ENCODE peak calls at places on chromosomes 13 and 19, in five cellular contexts. A, F, P, T and K are unnamed samples.

GRCh38 chr13:46761866-46762265 is 35.1 kb downstream of the ESD start:
- DNase-seq in P (no peak), A (no peak), T (no peak), F (no peak), K (no peak)

GRCh38 chr13:87820221-87820620 is 149.1 kb downstream of the SLITRK5 start:
- DNase-seq in P (no peak), A (no peak), T (no peak), F (no peak), K (no peak)

GRCh38 chr19:49017666-49018351 is 918 bp upstream of the LHB start:
- DNase-seq in P (peak; percentile 71), T (peak; percentile 74), A (peak; percentile 36), F (no peak), K (peak; percentile 87)

GRCh38 chr19:48632692-48633147 is 4.5 kb downstream of the DBP start:
- DNase-seq in T (no peak), A (no peak), F (no peak), P (no peak), K (peak; percentile 42)

GRCh38 chr13:62278271-62278670 is 862.6 kb upstream of the PCDH20 start:
- DNase-seq in F (no peak), P (no peak), A (no peak), T (no peak), K (no peak)

GRCh38 chr19:19657397-19657783 is 6.1 kb downstream of the ATP13A1 start:
- DNase-seq in A (no peak), T (no peak), P (no peak), F (no peak), K (no peak)

GRCh38 chr19:45446295-45446694 is 21.5 kb upstream of the FOSB start:
- DNase-seq in F (no peak), T (no peak), A (no peak), P (no peak), K (no peak)

GRCh38 chr19:41758846-41759245 is 3.5 kb downstream of the CEACAM6 start:
- DNase-seq in P (no peak), A (no peak), F (no peak), T (no peak), K (no peak)

GRCh38 chr19:10388957-10389356 is 8.6 kb upstream of the TYK2 start:
- DNase-seq in A (peak; percentile 88), P (peak; percentile 90), T (peak; percentile 63), F (no peak), K (peak; percentile 97)

GRCh38 chr19:41575998-41576397 is at the start of gene CEACAM21:
- DNase-seq in P (no peak), A (peak; percentile 52), T (no peak), F (peak; percentile 40), K (no peak)

GRCh38 chr19:38483016-38483630 is 49.6 kb downstream of the RYR1 start:
- DNase-seq in F (no peak), A (no peak), T (no peak), P (no peak), K (no peak)

GRCh38 chr13:21917046-21918010 is 246.5 kb downstream of the FGF9 start:
- DNase-seq in A (no peak), P (no peak), T (no peak), F (no peak), K (no peak)

GRCh38 chr19:6587998-6588507 is 2.9 kb downstream of the CD70 start:
- DNase-seq in F (no peak), A (no peak), T (peak; percentile 18), P (no peak), K (no peak)

GRCh38 chr19:13234518-13234917 is 84.3 kb downstream of the IER2 start:
- DNase-seq in F (no peak), T (peak; percentile 92), P (peak; percentile 44), A (peak; percentile 18), K (peak; percentile 87)

GRCh38 chr19:23343434-23344010 is 51.7 kb downstream of the ZNF91 start:
- DNase-seq in A (no peak), P (no peak), T (no peak), F (no peak), K (no peak)

GRCh38 chr19:39582891-39583625 is 19.3 kb upstream of the LGALS13 start:
- DNase-seq in A (no peak), T (no peak), P (no peak), F (no peak), K (no peak)

GRCh38 chr13:30172593-30173300 is 134.6 kb downstream of the KATNAL1 start:
- DNase-seq in P (no peak), T (no peak), A (no peak), F (no peak), K (no peak)

GRCh38 chr13:68378294-68378693 is 1148.2 kb upstream of the PCDH9 start:
- DNase-seq in P (no peak), T (no peak), F (no peak), A (no peak), K (no peak)

GRCh38 chr19:34282611-34283519 is 28.5 kb downstream of the GARRE1 start:
- DNase-seq in F (no peak), T (no peak), A (no peak), P (no peak), K (no peak)

GRCh38 chr13:46675016-46675415 is 121.9 kb downstream of the ESD start:
- DNase-seq in F (no peak), T (no peak), A (no peak), P (no peak), K (no peak)

GRCh38 chr13:46605089-46605488 is 52.1 kb downstream of the LRCH1 start:
- DNase-seq in P (no peak), F (no peak), A (no peak), T (no peak), K (no peak)

GRCh38 chr13:33017410-33017929 is 1.2 kb downstream of the KL start:
- DNase-seq in A (peak; percentile 48), F (no peak), T (peak; percentile 8), P (peak; percentile 39), K (peak; percentile 76)

GRCh38 chr13:80297094-80297493 is 43.8 kb downstream of the SPRY2 start:
- DNase-seq in P (no peak), F (no peak), A (no peak), T (no peak), K (peak; percentile 57)

GRCh38 chr13:88919970-88920628 is 1248.9 kb downstream of the SLITRK5 start:
- DNase-seq in T (no peak), A (no peak), P (no peak), F (no peak), K (no peak)

GRCh38 chr13:52677823-52678222 is 25.2 kb downstream of the SUGT1 start:
- DNase-seq in F (no peak), A (no peak), P (no peak), T (peak; percentile 4), K (no peak)

GRCh38 chr13:34751492-34751891 is 190.6 kb upstream of the NBEA start:
- DNase-seq in A (no peak), P (no peak), F (no peak), T (no peak), K (no peak)

GRCh38 chr19:6412111-6412999 is 12.3 kb downstream of the KHSRP start:
- DNase-seq in T (peak; percentile 62), A (no peak), P (peak; percentile 67), F (no peak), K (peak; percentile 94)

GRCh38 chr13:49833402-49833801 is 40.9 kb upstream of the KPNA3 start:
- DNase-seq in A (no peak), P (no peak), F (no peak), T (no peak), K (no peak)

DNA sequence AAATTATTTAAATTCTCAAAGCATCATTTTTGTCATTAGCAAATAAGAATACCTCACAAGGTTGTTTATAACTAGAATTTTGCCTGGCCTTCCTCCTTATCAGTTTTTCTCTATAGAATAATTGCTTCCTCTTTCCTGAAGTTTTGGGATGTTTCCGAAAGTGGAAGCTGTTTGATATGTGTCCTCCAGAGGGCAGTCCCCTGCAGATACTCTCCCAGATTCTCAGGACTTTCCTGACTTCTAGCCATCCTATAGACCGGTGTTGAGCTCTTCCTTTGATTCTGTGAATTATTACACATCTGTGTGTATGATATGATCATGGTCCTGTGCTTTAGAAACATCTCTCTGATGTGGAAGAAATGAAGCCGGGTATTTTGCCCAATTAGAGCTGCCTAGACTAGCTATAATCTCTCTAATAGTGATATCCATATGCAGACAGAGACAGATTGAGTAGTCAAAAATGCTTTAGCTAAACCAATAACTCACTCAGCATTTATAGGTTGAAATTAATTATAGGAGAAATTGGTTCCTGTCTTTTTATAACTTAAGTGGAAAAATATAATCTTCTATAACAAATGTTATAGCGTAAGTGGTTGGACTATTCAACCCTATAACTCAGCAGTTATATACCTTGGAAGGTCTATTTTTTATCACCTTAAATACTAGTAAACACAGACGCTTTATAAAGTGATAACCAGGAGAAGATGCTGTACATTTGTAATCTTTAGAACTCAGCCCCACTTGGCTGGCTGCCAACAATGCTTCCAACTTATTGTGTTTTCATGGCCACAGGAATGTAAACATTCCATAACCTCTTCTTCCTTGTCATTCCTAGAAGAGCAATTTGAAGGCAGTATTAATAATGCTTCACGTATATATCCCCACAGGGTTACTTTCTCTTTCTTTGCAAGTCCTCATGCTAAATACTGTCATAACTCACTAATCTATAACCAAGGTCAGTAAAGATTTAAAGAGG is 201.0 kb upstream of the RXFP2 start:
- DNase-seq in P (peak; percentile 37), F (no peak), A (no peak), T (peak; percentile 10), K (no peak)
- TF ChIP-seq CTCF in P (peak; percentile 71), F (peak; percentile 42), A (peak; percentile 63), T (no peak), K (peak; percentile 87)

GRCh38 chr19:16254851-16255408 is 57.2 kb downstream of the AP1M1 start:
- DNase-seq in T (no peak), P (no peak), A (no peak), F (no peak), K (no peak)
- H3K4me1 ChIP-seq in T (peaks cover 24% of the 10 kb centered on the region), P (peaks cover 4% of the 10 kb centered on the region), A (peaks cover 33% of the 10 kb centered on the region), F (peaks cover 15% of the 10 kb centered on the region), K (no peaks in the 10 kb centered on the region)

DNA sequence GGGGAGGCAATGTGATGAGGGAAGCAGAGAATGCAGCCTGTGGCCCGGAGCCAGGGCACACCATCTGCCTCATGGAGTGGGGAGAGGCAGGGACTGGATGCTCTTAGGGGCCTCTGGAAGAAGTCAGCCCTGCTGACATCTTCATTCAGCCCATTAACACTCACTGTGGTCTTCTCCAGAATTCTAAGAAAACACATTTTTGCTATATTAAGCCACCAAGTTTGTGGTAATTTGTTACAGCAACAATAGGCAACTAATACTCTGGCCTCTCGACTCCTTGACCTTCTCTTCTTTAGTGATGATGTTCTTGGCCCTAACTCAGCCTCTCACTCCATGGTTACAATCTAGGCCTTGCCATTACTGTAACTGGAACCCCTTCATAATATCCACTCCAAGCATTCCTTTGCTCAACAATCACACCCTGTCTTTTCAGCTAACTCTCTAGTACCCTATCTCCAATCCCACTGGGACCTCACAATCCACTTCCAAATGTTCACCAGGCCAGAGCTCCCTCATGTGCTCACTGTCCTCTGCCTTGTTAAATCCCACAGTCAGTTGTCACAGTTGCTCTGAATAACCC is 98.5 kb downstream of the MIPEP start:
- DNase-seq in P (no peak), F (no peak), T (no peak), A (no peak), K (no peak)
- H3K9me3 ChIP-seq in P (no peaks in the 10 kb centered on the region), F (no peaks in the 10 kb centered on the region), T (no peaks in the 10 kb centered on the region), A (no peaks in the 10 kb centered on the region), K (no peaks in the 10 kb centered on the region)

DNA sequence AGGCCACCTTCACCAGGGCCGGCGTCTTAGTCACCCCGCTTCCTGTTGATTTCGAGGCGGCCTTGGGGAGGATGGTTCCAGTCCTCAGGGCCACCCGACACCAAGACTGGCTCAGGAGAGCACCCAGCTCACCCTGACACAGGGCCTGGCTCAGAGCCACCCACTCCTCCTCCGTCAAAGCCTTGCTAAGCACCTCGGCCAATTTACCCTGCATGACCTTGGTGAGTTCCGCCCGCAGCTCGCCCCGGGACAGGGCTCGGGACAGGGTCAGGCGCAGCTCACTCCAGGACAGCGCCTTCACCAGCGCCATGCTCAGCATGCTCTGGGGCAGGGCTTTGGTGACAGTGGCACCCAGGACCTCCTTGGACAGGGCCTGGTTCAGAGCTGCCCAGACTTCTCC is 9.8 kb downstream of the IQCN start:
- DNase-seq in F (no peak), T (no peak), A (no peak), P (no peak), K (no peak)
- TF ChIP-seq CTCF in F (no peak), T (no peak), A (no peak), P (no peak), K (no peak)